ENCODE peak calls at places on chromosomes 6 and 20, in nine cellular contexts. R, Z, A, O, E, D, H, V and C are unnamed samples.

GRCh38 chr20:1334761-1335160 is 5.8 kb upstream of the SDCBP2 start:
- DNase-seq in R (no peak), H (no peak), E (no peak), Z (no peak), A (no peak), D (no peak), V (no peak), O (no peak), C (no peak)

GRCh38 chr6:42368156-42368555 is 83.6 kb downstream of the TRERF1 start:
- DNase-seq in E (no peak), D (no peak), R (no peak), Z (peak; percentile 76), H (no peak), O (no peak), V (no peak), A (no peak), C (no peak)

GRCh38 chr6:81752969-81753708 is 658 bp upstream of the TENT5A start:
- DNase-seq in H (peak; percentile 83), O (peak; percentile 58), A (peak; percentile 96), V (peak; percentile 91), D (peak; percentile 72), R (peak; percentile 66), Z (peak; percentile 76), E (peak; percentile 93), C (peak; percentile 75)

GRCh38 chr6:156776470-156776840 is 723 bp upstream of the ARID1B start:
- DNase-seq in D (peak; percentile 37), V (no peak), R (peak; percentile 45), E (no peak), Z (no peak), A (no peak), H (no peak), O (peak; percentile 45), C (peak; percentile 47)

GRCh38 chr20:39395478-39396291 is 433.5 kb downstream of the DHX35 start:
- DNase-seq in O (no peak), E (peak; percentile 67), R (no peak), V (no peak), D (no peak), Z (no peak), A (peak; percentile 22), H (no peak), C (no peak)

GRCh38 chr20:18436847-18437246 is 30.0 kb downstream of the DZANK1 start:
- DNase-seq in D (no peak), Z (no peak), E (no peak), H (no peak), O (no peak), A (no peak), V (no peak), R (no peak), C (no peak)

GRCh38 chr20:58078741-58079522 is 149.5 kb downstream of the ANKRD60 start:
- DNase-seq in H (no peak), Z (no peak), D (peak; percentile 93), V (no peak), O (no peak), E (peak; percentile 34), R (no peak), A (no peak), C (no peak)

GRCh38 chr6:11791354-11792107 is 12.9 kb upstream of the ADTRP start:
- DNase-seq in E (no peak), O (no peak), Z (no peak), H (no peak), A (no peak), R (no peak), V (no peak), D (no peak), C (no peak)

GRCh38 chr6:31070711-31071197 is 41.6 kb downstream of the C6orf15 start:
- DNase-seq in A (no peak), Z (no peak), E (peak; percentile 36), V (no peak), R (no peak), O (no peak), H (peak; percentile 60), D (peak; percentile 84), C (peak; percentile 83)

GRCh38 chr6:42545226-42545773 is 18.5 kb upstream of the UBR2 start:
- DNase-seq in V (no peak), H (no peak), O (no peak), R (no peak), A (peak; percentile 62), Z (no peak), D (no peak), E (no peak), C (no peak)

GRCh38 chr20:48411906-48412305 is 415.9 kb downstream of the PREX1 start:
- DNase-seq in O (no peak), V (no peak), Z (no peak), R (no peak), D (no peak), H (no peak), A (no peak), E (no peak), C (no peak)

GRCh38 chr6:125207956-125208355 is 54.4 kb downstream of the TPD52L1 start:
- DNase-seq in H (no peak), E (no peak), O (no peak), A (no peak), D (no peak), V (no peak), Z (no peak), R (no peak), C (no peak)

DNA sequence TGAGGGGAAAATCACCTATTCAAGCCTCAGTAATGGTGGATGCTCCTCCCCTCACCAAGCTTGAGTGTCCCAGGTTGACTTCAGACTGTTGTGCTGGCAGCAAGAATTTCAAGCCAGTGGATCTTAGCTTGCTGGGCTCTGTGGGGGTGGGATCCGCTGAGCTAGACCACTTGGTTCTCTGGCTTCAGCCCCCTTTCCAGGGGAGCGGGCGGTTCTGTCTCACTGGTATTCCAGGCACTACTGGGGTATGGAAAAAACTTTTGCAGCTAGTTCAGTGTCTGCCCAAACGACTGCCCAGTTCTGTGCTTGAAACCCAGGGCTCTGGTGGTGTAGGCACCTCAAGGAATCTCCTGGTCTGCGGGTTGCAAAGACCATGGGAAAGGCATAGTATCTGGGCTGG is 42.9 kb upstream of the UFL1 start:
- DNase-seq in V (no peak), O (no peak), E (no peak), Z (no peak), A (no peak), H (no peak), D (no peak), R (no peak), C (no peak)
- H3K9me3 ChIP-seq in V (peaks cover 49% of the 10 kb centered on the region), O (no peaks in the 10 kb centered on the region), E (no peaks in the 10 kb centered on the region), Z (no peaks in the 10 kb centered on the region), A (peaks cover 16% of the 10 kb centered on the region), H (peaks cover 10% of the 10 kb centered on the region), D (no peaks in the 10 kb centered on the region), R (peaks cover 14% of the 10 kb centered on the region), C (no peaks in the 10 kb centered on the region)

GRCh38 chr6:134173007-134173690 is 120.7 kb upstream of the SLC2A12 start:
- DNase-seq in R (no peak), O (no peak), H (no peak), V (no peak), Z (no peak), E (no peak), D (no peak), A (no peak), C (no peak)

GRCh38 chr6:134171517-134171916 is 119.1 kb upstream of the SLC2A12 start:
- DNase-seq in H (no peak), Z (no peak), D (no peak), E (no peak), R (no peak), O (no peak), A (no peak), V (no peak), C (no peak)

GRCh38 chr6:134170844-134171243 is 118.4 kb upstream of the SLC2A12 start:
- DNase-seq in A (no peak), E (no peak), R (no peak), D (no peak), V (no peak), O (no peak), Z (no peak), H (no peak), C (no peak)

GRCh38 chr6:134173936-134174789 is 121.7 kb upstream of the SLC2A12 start:
- DNase-seq in V (peak; percentile 87), Z (peak; percentile 85), R (peak; percentile 82), O (peak; percentile 81), E (peak; percentile 90), D (peak; percentile 85), A (peak; percentile 80), H (peak; percentile 71), C (peak; percentile 91)

GRCh38 chr6:134172020-134172766 is 119.8 kb upstream of the SLC2A12 start:
- DNase-seq in E (no peak), Z (no peak), H (no peak), D (no peak), R (no peak), V (no peak), A (no peak), O (no peak), C (no peak)
- H3K4me3 ChIP-seq in E (peak overlapping the region; percentile 77), Z (no peak overlapping the region), H (peak overlapping the region; percentile 94), D (no peak overlapping the region), R (peak overlapping the region; percentile 100), V (peak overlapping the region; percentile 80), A (peak overlapping the region; percentile 67), O (no peak overlapping the region), C (no peak overlapping the region)

DNA sequence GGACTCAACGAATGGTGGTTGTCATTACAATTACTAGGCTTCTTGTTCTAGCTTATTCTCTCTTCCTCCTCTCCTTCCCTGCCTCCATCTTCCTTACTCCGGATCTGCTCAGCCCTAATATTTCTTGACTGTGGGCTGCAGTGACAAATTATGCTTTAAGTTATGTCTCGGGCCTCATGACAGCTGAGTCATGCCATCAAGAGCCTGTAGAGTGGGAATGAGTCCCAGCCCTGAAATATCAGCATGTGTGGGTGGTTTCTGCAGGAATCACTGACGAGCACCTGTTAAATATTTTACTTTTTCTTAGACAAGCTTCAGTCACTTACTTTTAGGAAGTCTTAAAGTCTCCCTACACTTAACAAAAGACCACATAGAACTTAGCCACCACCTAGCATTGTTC is 83.1 kb upstream of the CBLN4 start:
- DNase-seq in R (no peak), Z (no peak), E (no peak), A (no peak), V (no peak), D (no peak), O (no peak), H (no peak), C (no peak)
- H3K9me3 ChIP-seq in R (no peaks in the 10 kb centered on the region), Z (no peaks in the 10 kb centered on the region), E (no peaks in the 10 kb centered on the region), A (no peaks in the 10 kb centered on the region), V (no peaks in the 10 kb centered on the region), D (peaks cover 31% of the 10 kb centered on the region), O (no peaks in the 10 kb centered on the region), H (peaks cover 5% of the 10 kb centered on the region), C (no peaks in the 10 kb centered on the region)

DNA sequence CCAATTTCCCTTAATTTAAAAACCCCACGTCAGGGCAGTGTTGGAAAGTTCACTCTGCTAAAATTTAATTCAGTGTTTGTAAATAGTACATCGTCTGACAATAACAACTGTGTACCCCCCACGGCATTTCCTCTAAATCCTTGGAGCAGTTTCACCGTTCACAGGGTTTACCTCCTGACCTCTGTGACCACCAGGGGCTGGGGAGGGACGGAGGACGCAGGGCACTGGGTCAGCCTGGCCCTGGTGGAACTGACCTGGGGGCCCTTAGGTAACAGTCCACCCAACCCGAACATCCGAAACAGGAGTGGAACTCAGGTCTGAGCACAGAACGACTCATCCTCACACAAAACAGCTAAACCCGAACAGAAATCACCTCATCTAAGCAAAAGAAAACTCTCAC is 2.1 kb downstream of the ZBTB46 start:
- DNase-seq in A (no peak), R (no peak), Z (no peak), H (no peak), O (no peak), V (no peak), D (no peak), E (no peak), C (no peak)
- H3K4me3 ChIP-seq in A (peak overlapping the region; percentile 60), R (peak overlapping the region; percentile 70), Z (no peak overlapping the region), H (peak overlapping the region; percentile 74), O (no peak overlapping the region), V (no peak overlapping the region), D (no peak overlapping the region), E (peak overlapping the region; percentile 73), C (no peak overlapping the region)

GRCh38 chr6:363291-363690 is 28.3 kb upstream of the IRF4 start:
- DNase-seq in A (no peak), R (no peak), Z (no peak), D (no peak), E (no peak), V (no peak), H (no peak), O (no peak), C (no peak)
- H3K9me3 ChIP-seq in A (peaks cover 10% of the 10 kb centered on the region), R (no peaks in the 10 kb centered on the region), Z (no peaks in the 10 kb centered on the region), D (no peaks in the 10 kb centered on the region), E (no peaks in the 10 kb centered on the region), V (peaks cover 12% of the 10 kb centered on the region), H (peaks cover 63% of the 10 kb centered on the region), O (no peaks in the 10 kb centered on the region), C (peaks cover 45% of the 10 kb centered on the region)